ENCODE peak calls at places on chromosomes 4 and X, in nine cellular contexts. One of them, this sample, is unnamed.

GRCh38 chr4:164803702-164804101 is 49.8 kb downstream of the SMIM31 start:
- DNase-seq in non-pigmented ciliary epithelial cell: no peak
- DNase-seq in amniotic stem cell: no peak
- DNase-seq in NCI-H524 treated with DMSO at 0.1 percent for 48 hours: no peak
- DNase-seq in progenitor cell of endocrine pancreas: no peak
- DNase-seq in Jurkat, Clone E6-1: no peak
- DNase-seq in D341Med: no peak
- DNase-seq in AG20443: no peak
- DNase-seq in SJSA1: no peak
- DNase-seq in this sample: no peak

GRCh38 chrX:108245462-108245861 is 153.9 kb downstream of the ATG4A start:
- DNase-seq in non-pigmented ciliary epithelial cell: no peak
- DNase-seq in amniotic stem cell: no peak
- DNase-seq in NCI-H524 treated with DMSO at 0.1 percent for 48 hours: no peak
- DNase-seq in progenitor cell of endocrine pancreas: no peak
- DNase-seq in Jurkat, Clone E6-1: no peak
- DNase-seq in D341Med: no peak
- DNase-seq in AG20443: no peak
- DNase-seq in SJSA1: no peak
- DNase-seq in this sample: no peak

GRCh38 chrX:153649178-153649914 is 2.3 kb downstream of the DUSP9 start:
- DNase-seq in non-pigmented ciliary epithelial cell: no peak
- DNase-seq in amniotic stem cell: no peak
- DNase-seq in NCI-H524 treated with DMSO at 0.1 percent for 48 hours: peak
- DNase-seq in progenitor cell of endocrine pancreas: no peak
- DNase-seq in Jurkat, Clone E6-1: no peak
- DNase-seq in D341Med: peak
- DNase-seq in AG20443: peak
- DNase-seq in SJSA1: no peak
- DNase-seq in this sample: no peak

GRCh38 chr4:72564184-72564583 is 4.8 kb downstream of the ADAMTS3 start:
- DNase-seq in non-pigmented ciliary epithelial cell: no peak
- DNase-seq in amniotic stem cell: peak
- DNase-seq in NCI-H524 treated with DMSO at 0.1 percent for 48 hours: no peak
- DNase-seq in progenitor cell of endocrine pancreas: no peak
- DNase-seq in Jurkat, Clone E6-1: no peak
- DNase-seq in D341Med: no peak
- DNase-seq in AG20443: peak
- DNase-seq in SJSA1: no peak
- DNase-seq in this sample: no peak

GRCh38 chr4:87901426-87901825 is 68.7 kb downstream of the MEPE start:
- DNase-seq in non-pigmented ciliary epithelial cell: no peak
- DNase-seq in amniotic stem cell: no peak
- DNase-seq in NCI-H524 treated with DMSO at 0.1 percent for 48 hours: no peak
- DNase-seq in progenitor cell of endocrine pancreas: no peak
- DNase-seq in Jurkat, Clone E6-1: no peak
- DNase-seq in D341Med: no peak
- DNase-seq in AG20443: no peak
- DNase-seq in SJSA1: no peak
- DNase-seq in this sample: peak

GRCh38 chr4:112751447-112751846 is 114.5 kb downstream of the LARP7 start:
- DNase-seq in non-pigmented ciliary epithelial cell: no peak
- DNase-seq in amniotic stem cell: no peak
- DNase-seq in NCI-H524 treated with DMSO at 0.1 percent for 48 hours: no peak
- DNase-seq in progenitor cell of endocrine pancreas: no peak
- DNase-seq in Jurkat, Clone E6-1: no peak
- DNase-seq in D341Med: no peak
- DNase-seq in AG20443: no peak
- DNase-seq in SJSA1: no peak
- DNase-seq in this sample: no peak

GRCh38 chrX:155888139-155888538 is 7.0 kb downstream of the VAMP7 start:
- DNase-seq in non-pigmented ciliary epithelial cell: peak
- DNase-seq in amniotic stem cell: peak
- DNase-seq in NCI-H524 treated with DMSO at 0.1 percent for 48 hours: no peak
- DNase-seq in progenitor cell of endocrine pancreas: no peak
- DNase-seq in Jurkat, Clone E6-1: no peak
- DNase-seq in D341Med: no peak
- DNase-seq in AG20443: peak
- DNase-seq in SJSA1: peak
- DNase-seq in this sample: peak

GRCh38 chr4:139279723-139280620 is at the start of gene MGARP:
- DNase-seq in non-pigmented ciliary epithelial cell: no peak
- DNase-seq in amniotic stem cell: no peak
- DNase-seq in NCI-H524 treated with DMSO at 0.1 percent for 48 hours: peak
- DNase-seq in progenitor cell of endocrine pancreas: peak
- DNase-seq in Jurkat, Clone E6-1: no peak
- DNase-seq in D341Med: no peak
- DNase-seq in AG20443: peak
- DNase-seq in SJSA1: no peak
- DNase-seq in this sample: no peak

GRCh38 chrX:38276089-38276488 is 51.2 kb downstream of the RPGR start:
- DNase-seq in non-pigmented ciliary epithelial cell: no peak
- DNase-seq in amniotic stem cell: no peak
- DNase-seq in NCI-H524 treated with DMSO at 0.1 percent for 48 hours: no peak
- DNase-seq in progenitor cell of endocrine pancreas: no peak
- DNase-seq in Jurkat, Clone E6-1: no peak
- DNase-seq in D341Med: no peak
- DNase-seq in AG20443: no peak
- DNase-seq in SJSA1: no peak
- DNase-seq in this sample: no peak

GRCh38 chrX:53561912-53562311 is 124.6 kb downstream of the HUWE1 start:
- DNase-seq in non-pigmented ciliary epithelial cell: no peak
- DNase-seq in amniotic stem cell: no peak
- DNase-seq in NCI-H524 treated with DMSO at 0.1 percent for 48 hours: no peak
- DNase-seq in progenitor cell of endocrine pancreas: no peak
- DNase-seq in Jurkat, Clone E6-1: no peak
- DNase-seq in D341Med: no peak
- DNase-seq in AG20443: no peak
- DNase-seq in SJSA1: no peak
- DNase-seq in this sample: no peak

GRCh38 chr4:18109677-18110076 is 88.1 kb upstream of the LCORL start:
- DNase-seq in non-pigmented ciliary epithelial cell: no peak
- DNase-seq in amniotic stem cell: no peak
- DNase-seq in NCI-H524 treated with DMSO at 0.1 percent for 48 hours: no peak
- DNase-seq in progenitor cell of endocrine pancreas: no peak
- DNase-seq in Jurkat, Clone E6-1: no peak
- DNase-seq in D341Med: no peak
- DNase-seq in AG20443: no peak
- DNase-seq in SJSA1: no peak
- DNase-seq in this sample: no peak

GRCh38 chr4:4857809-4858508 is 1.5 kb upstream of the MSX1 start:
- DNase-seq in non-pigmented ciliary epithelial cell: no peak
- DNase-seq in amniotic stem cell: no peak
- DNase-seq in NCI-H524 treated with DMSO at 0.1 percent for 48 hours: no peak
- DNase-seq in progenitor cell of endocrine pancreas: no peak
- DNase-seq in Jurkat, Clone E6-1: no peak
- DNase-seq in D341Med: no peak
- DNase-seq in AG20443: no peak
- DNase-seq in SJSA1: no peak
- DNase-seq in this sample: no peak

GRCh38 chrX:129772796-129773431 is 6.8 kb upstream of the SASH3 start:
- DNase-seq in non-pigmented ciliary epithelial cell: no peak
- DNase-seq in amniotic stem cell: no peak
- DNase-seq in NCI-H524 treated with DMSO at 0.1 percent for 48 hours: no peak
- DNase-seq in progenitor cell of endocrine pancreas: no peak
- DNase-seq in Jurkat, Clone E6-1: no peak
- DNase-seq in D341Med: no peak
- DNase-seq in AG20443: no peak
- DNase-seq in SJSA1: no peak
- DNase-seq in this sample: no peak

This sample was measured in AG04449.